ENCODE peak calls at places on chromosomes 13 and 19, in four cellular contexts. O is K562, T is left ventricle myocardium inferior, C is tibial artery. M is an unnamed sample. For H3K4me1, the result is how much of the 10 kb centered on the place peaks cover.

GRCh38 chr19:12779162-12779993 is 4.0 kb upstream of the HOOK2 start:
- DNase-seq in O (peak), C (peak), T (peak), M (peak)

GRCh38 chr19:20923077-20923871 is at the start of gene ZNF85:
- DNase-seq in O (peak), T (peak), C (peak), M (peak)

GRCh38 chr19:55529636-55530230 is 7.2 kb downstream of the SBK2 start:
- DNase-seq in C (no peak), O (no peak), T (no peak), M (no peak)

GRCh38 chr13:106507560-106508274 is 27.7 kb downstream of the EFNB2 start:
- DNase-seq in T (no peak), O (no peak), C (no peak), M (no peak)

GRCh38 chr19:10368101-10368803 is 12.1 kb downstream of the TYK2 start:
- DNase-seq in O (peak), C (no peak), T (no peak), M (no peak)

GRCh38 chr19:40282920-40283319 is 2.2 kb downstream of the AKT2 start:
- DNase-seq in O (no peak), C (no peak), T (no peak), M (no peak)

GRCh38 chr19:34991542-34992333 is 8.4 kb upstream of the GRAMD1A start:
- DNase-seq in T (no peak), C (peak), O (no peak), M (no peak)

GRCh38 chr13:60135344-60135743 is 28.4 kb downstream of the DIAPH3 start:
- DNase-seq in T (no peak), C (no peak), O (no peak), M (no peak)

GRCh38 chr13:34756572-34756971 is 185.5 kb upstream of the NBEA start:
- DNase-seq in C (no peak), O (no peak), T (no peak), M (no peak)

GRCh38 chr13:51967482-51968446 is 43.5 kb downstream of the ATP7B start:
- DNase-seq in T (no peak), O (no peak), C (no peak), M (no peak)

GRCh38 chr19:40610396-40611064 is 9.4 kb downstream of the LTBP4 start:
- DNase-seq in T (peak), C (peak), O (no peak), M (no peak)

GRCh38 chr13:39025433-39025839 is 12.5 kb downstream of the PROSER1 start:
- DNase-seq in O (no peak), T (no peak), C (no peak), M (no peak)

GRCh38 chr13:100543872-100544602 is 44.6 kb downstream of the GGACT start:
- DNase-seq in T (no peak), O (no peak), C (peak), M (no peak)

GRCh38 chr13:19927117-19927734 is 31.3 kb upstream of the ZMYM2 start:
- DNase-seq in T (no peak), C (no peak), O (no peak), M (peak)

GRCh38 chr13:102707465-102707864 is 12.6 kb upstream of the METTL21C start:
- DNase-seq in T (no peak), C (no peak), O (no peak), M (no peak)

GRCh38 chr13:107767119-107767518 is 448.2 kb downstream of the LIG4 start:
- DNase-seq in T (no peak), C (no peak), O (no peak), M (no peak)

GRCh38 chr13:112133489-112134149 is 66.7 kb downstream of the SOX1 start:
- DNase-seq in O (no peak), T (no peak), C (no peak), M (no peak)

GRCh38 chr19:39532233-39533002 is at the start of gene EID2B:
- DNase-seq in C (peak), O (peak), T (peak), M (peak)

GRCh38 chr13:67273001-67273400 is 42.9 kb upstream of the PCDH9 start:
- DNase-seq in C (no peak), O (no peak), T (no peak), M (no peak)

GRCh38 chr13:111418101-111418500 is 97.7 kb downstream of the TEX29 start:
- DNase-seq in T (no peak), O (no peak), C (no peak), M (no peak)

GRCh38 chr13:26618726-26619125 is 61.2 kb downstream of the WASF3 start:
- DNase-seq in T (no peak), O (no peak), C (no peak), M (no peak)

GRCh38 chr13:74290324-74290773 is 156.1 kb upstream of the KLF12 start:
- DNase-seq in T (no peak), O (no peak), C (no peak), M (peak)

GRCh38 chr19:4878491-4878968 is 11.1 kb upstream of the PLIN3 start:
- DNase-seq in C (no peak), T (peak), O (peak), M (peak)

GRCh38 chr19:17091758-17092333 is 16.3 kb downstream of the MYO9B start:
- DNase-seq in T (peak), C (peak), O (peak), M (no peak)

GRCh38 chr13:67224148-67224846 is 5.8 kb downstream of the PCDH9 start:
- DNase-seq in C (peak), T (peak), O (peak), M (peak)

GRCh38 chr19:33799507-33799906 is 2.8 kb downstream of the KCTD15 start:
- DNase-seq in C (no peak), O (no peak), T (no peak), M (no peak)

GRCh38 chr13:69565334-69565733 is 542.3 kb upstream of the ATXN8OS start:
- DNase-seq in T (no peak), O (peak), C (no peak), M (peak)

GRCh38 chr13:110312669-110313031 is 5.6 kb downstream of the COL4A2 start:
- DNase-seq in O (no peak), C (peak), T (no peak), M (no peak)

GRCh38 chr19:47074621-47075020 is 26.2 kb upstream of the TMEM160 start:
- DNase-seq in T (no peak), C (no peak), O (no peak), M (no peak)

GRCh38 chr19:19259741-19260140 is 13.4 kb downstream of the TM6SF2 start:
- DNase-seq in T (no peak), C (no peak), O (peak), M (peak)

GRCh38 chr13:77966671-77967070 is 48.0 kb upstream of the EDNRB start:
- DNase-seq in O (no peak), C (no peak), T (no peak), M (no peak)

GRCh38 chr13:48808689-48809088 is 155.0 kb downstream of the CYSLTR2 start:
- DNase-seq in T (no peak), C (no peak), O (peak), M (no peak)

GRCh38 chr13:101298517-101298916 is 117.8 kb downstream of the NALCN start:
- DNase-seq in T (no peak), O (no peak), C (no peak), M (no peak)

GRCh38 chr19:14363203-14364097 is 17.8 kb upstream of the ADGRE5 start:
- DNase-seq in C (peak), T (peak), O (peak), M (no peak)

GRCh38 chr13:21243045-21243842 is 66.8 kb downstream of the MRPL57 start:
- DNase-seq in O (no peak), T (no peak), C (no peak), M (no peak)

GRCh38 chr13:67383358-67383757 is 153.2 kb upstream of the PCDH9 start:
- DNase-seq in T (no peak), C (no peak), O (no peak), M (no peak)

GRCh38 chr13:110448230-110448629 is 113.3 kb downstream of the RAB20 start:
- DNase-seq in T (no peak), C (peak), O (no peak), M (no peak)

GRCh38 chr19:49194408-49194807 is 36.8 kb downstream of the TRPM4 start:
- DNase-seq in C (no peak), T (no peak), O (no peak), M (no peak)

GRCh38 chr19:49193822-49194394 is 36.3 kb downstream of the TRPM4 start:
- DNase-seq in O (no peak), C (no peak), T (no peak), M (no peak)

GRCh38 chr19:49200238-49200862 is 42.8 kb downstream of the TRPM4 start:
- DNase-seq in O (peak), T (no peak), C (no peak), M (peak)

GRCh38 chr19:49201042-49201441 is 43.5 kb downstream of the TRPM4 start:
- DNase-seq in T (no peak), O (no peak), C (no peak), M (peak)

DNA sequence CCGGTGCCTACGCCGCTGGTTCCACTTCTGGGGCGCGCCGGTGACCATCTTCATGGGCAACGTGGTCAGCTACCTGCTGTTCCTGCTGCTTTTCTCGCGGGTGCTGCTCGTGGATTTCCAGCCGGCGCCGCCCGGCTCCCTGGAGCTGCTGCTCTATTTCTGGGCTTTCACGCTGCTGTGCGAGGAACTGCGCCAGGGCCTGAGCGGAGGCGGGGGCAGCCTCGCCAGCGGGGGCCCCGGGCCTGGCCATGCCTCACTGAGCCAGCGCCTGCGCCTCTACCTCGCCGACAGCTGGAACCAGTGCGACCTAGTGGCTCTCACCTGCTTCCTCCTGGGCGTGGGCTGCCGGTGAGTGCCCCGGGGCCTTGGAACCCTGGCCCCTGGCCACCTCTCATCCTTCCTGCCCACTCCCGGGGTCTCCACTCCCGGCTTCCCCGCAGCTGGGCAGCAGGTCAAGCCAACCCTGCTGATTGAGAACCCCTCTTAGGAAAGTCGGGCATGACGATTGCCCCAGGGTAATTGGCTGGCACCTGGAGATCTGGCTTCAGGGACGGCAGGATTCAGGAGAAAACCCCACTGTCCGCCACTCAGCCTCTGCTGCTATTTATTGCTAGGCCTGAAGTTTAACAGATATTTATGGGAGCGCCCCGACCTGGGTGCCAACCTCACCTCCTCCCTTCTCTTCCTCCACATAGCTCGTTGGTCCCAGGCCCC is 39.1 kb downstream of the TRPM4 start:
- DNase-seq in T (peak), O (peak), C (peak), M (no peak)
- H3K4me1 ChIP-seq in T (under half), O (under half), C (under half), M (under half)

GRCh38 chr19:3538965-3539742 is at the start of gene TEKTIP1:
- DNase-seq in T (no peak), C (no peak), O (peak), M (no peak)
- H3K27ac ChIP-seq in T (no peak), C (no peak), O (peak), M (no peak)

DNA sequence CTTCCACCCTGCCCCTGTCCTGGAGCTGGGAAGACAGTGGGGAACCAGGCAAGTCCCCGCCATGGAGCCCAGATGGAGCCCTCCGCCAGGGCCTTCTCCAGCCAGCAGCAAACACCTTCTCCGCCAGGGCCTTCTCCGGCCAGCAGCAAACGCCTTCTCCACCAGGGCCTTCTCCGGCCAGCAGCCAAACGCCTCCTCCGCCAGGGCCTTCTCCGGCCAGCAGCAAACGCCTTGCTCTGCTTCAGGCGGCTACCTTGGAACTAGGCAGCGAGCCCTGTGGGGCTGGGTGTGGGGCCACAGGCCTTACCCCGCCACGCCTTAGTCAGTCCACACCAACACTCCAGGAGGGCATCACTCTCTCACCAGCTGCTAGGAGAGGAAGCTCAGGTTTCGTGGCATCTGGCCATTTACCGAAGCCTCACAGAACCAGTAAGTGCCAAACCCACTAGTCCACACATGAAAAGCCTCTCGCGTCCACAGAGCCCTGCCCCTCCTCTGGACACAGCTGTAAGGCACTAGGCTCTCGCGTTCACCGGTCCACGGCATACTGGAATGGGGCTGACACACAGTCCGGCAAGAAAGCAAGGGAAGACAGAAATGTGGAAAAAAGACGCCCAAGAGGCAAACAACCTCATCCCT is 41.0 kb downstream of the MLLT1 start:
- DNase-seq in T (peak), O (no peak), C (no peak), M (no peak)
- H3K4me1 ChIP-seq in T (half or more), O (under half), C (under half), M (under half)

GRCh38 chr13:44120814-44121505 is 241.3 kb downstream of the LACC1 start:
- DNase-seq in T (no peak), O (no peak), C (no peak), M (no peak)
- H3K27ac ChIP-seq in T (no peak), O (no peak), C (peak), M (no peak)

DNA sequence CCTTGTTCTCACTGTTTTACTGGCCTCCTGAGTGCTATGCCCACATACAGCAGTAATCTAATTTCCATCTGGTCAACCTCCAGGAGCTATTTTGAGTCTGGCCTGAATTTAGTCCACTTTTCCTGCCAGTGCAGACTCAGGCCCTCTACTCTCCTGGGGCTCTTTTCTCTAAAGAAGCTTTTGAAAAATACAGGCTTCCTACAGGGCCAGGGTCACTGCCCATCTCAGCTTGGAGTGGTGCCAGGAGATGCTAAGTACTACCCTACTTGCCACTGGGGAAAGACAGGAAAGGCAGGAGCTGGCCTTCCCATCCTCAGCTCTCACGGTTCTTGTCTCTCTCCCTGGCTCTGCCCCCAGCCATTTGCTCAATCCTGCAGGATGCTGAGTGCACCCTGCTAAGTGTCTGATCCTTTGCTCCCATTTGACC is 101.7 kb upstream of the SERP2 start:
- DNase-seq in C (peak), O (no peak), T (no peak), M (no peak)
- H3K4me1 ChIP-seq in C (half or more), O (under half), T (under half), M (half or more)

DNA sequence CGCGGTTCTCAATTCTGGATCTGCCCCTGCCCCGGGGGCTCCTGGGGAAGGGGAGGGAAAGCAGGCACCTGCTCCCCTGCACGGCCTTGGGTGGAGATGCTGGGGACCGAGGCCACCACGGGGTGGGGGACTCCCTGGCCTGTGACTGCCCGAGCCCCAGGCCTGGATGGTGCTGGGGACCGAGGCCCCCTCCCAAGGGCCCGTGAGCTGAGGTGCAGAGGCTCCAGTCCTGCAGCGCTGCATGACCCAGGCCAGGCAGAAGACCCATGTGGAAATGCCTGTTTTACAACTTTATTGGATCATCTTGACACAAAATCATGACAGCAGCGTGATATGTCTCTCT is 4.0 kb downstream of the IZUMO4 start:
- DNase-seq in O (no peak), T (no peak), C (no peak), M (no peak)
- H3K27ac ChIP-seq in O (no peak), T (no peak), C (no peak), M (no peak)

GRCh38 chr19:57907394-57907793 is 9.0 kb downstream of the ZNF417 start:
- DNase-seq in C (no peak), T (no peak), O (no peak), M (no peak)
- H3K4me1 ChIP-seq in C (under half), T (under half), O (under half), M (under half)